ENCODE peak calls at places on chromosomes 7 and 10, in nine cellular contexts. One of them, this sample, is unnamed. For H3K9me3, the result is how much of the 10 kb centered on the place peaks cover.

GRCh38 chr7:84701524-84702306 is 485.1 kb downstream of the SEMA3D start:
- DNase-seq in right lobe of liver: no peak
- DNase-seq in CD4-positive, alpha-beta memory T cell: no peak
- DNase-seq in suprapubic skin: no peak
- DNase-seq in mesenchymal stem cell: peak
- DNase-seq in Peyer's patch: peak
- DNase-seq in lower lobe of right lung: no peak
- DNase-seq in endodermal cell: peak
- DNase-seq in colonic mucosa: peak
- DNase-seq in this sample: no peak

GRCh38 chr10:120436431-120437142 is 20.4 kb upstream of the PLPP4 start:
- DNase-seq in right lobe of liver: no peak
- DNase-seq in CD4-positive, alpha-beta memory T cell: no peak
- DNase-seq in suprapubic skin: no peak
- DNase-seq in mesenchymal stem cell: no peak
- DNase-seq in Peyer's patch: no peak
- DNase-seq in lower lobe of right lung: no peak
- DNase-seq in endodermal cell: no peak
- DNase-seq in colonic mucosa: no peak
- DNase-seq in this sample: no peak

GRCh38 chr10:120479506-120479905 is 22.5 kb downstream of the PLPP4 start:
- DNase-seq in right lobe of liver: no peak
- DNase-seq in CD4-positive, alpha-beta memory T cell: no peak
- DNase-seq in suprapubic skin: no peak
- DNase-seq in mesenchymal stem cell: no peak
- DNase-seq in Peyer's patch: no peak
- DNase-seq in lower lobe of right lung: no peak
- DNase-seq in endodermal cell: no peak
- DNase-seq in colonic mucosa: no peak
- DNase-seq in this sample: no peak

GRCh38 chr7:28096713-28097112 is 83.9 kb downstream of the JAZF1 start:
- DNase-seq in right lobe of liver: no peak
- DNase-seq in CD4-positive, alpha-beta memory T cell: peak
- DNase-seq in suprapubic skin: no peak
- DNase-seq in mesenchymal stem cell: peak
- DNase-seq in Peyer's patch: peak
- DNase-seq in lower lobe of right lung: no peak
- DNase-seq in endodermal cell: peak
- DNase-seq in colonic mucosa: peak
- DNase-seq in this sample: no peak

GRCh38 chr10:71597821-71598498 is 121.6 kb downstream of the C10orf105 start:
- DNase-seq in right lobe of liver: peak
- DNase-seq in CD4-positive, alpha-beta memory T cell: no peak
- DNase-seq in suprapubic skin: peak
- DNase-seq in mesenchymal stem cell: no peak
- DNase-seq in Peyer's patch: peak
- DNase-seq in lower lobe of right lung: peak
- DNase-seq in endodermal cell: no peak
- DNase-seq in colonic mucosa: peak
- DNase-seq in this sample: peak

GRCh38 chr7:17275749-17276671 is 22.4 kb upstream of the AHR start:
- DNase-seq in right lobe of liver: no peak
- DNase-seq in CD4-positive, alpha-beta memory T cell: no peak
- DNase-seq in suprapubic skin: no peak
- DNase-seq in mesenchymal stem cell: peak
- DNase-seq in Peyer's patch: no peak
- DNase-seq in lower lobe of right lung: no peak
- DNase-seq in endodermal cell: no peak
- DNase-seq in colonic mucosa: no peak
- DNase-seq in this sample: no peak

GRCh38 chr10:34626158-34626557 is 188.9 kb downstream of the PARD3 start:
- DNase-seq in right lobe of liver: no peak
- DNase-seq in CD4-positive, alpha-beta memory T cell: no peak
- DNase-seq in suprapubic skin: no peak
- DNase-seq in mesenchymal stem cell: no peak
- DNase-seq in Peyer's patch: no peak
- DNase-seq in lower lobe of right lung: no peak
- DNase-seq in endodermal cell: no peak
- DNase-seq in colonic mucosa: no peak
- DNase-seq in this sample: no peak

GRCh38 chr10:11018426-11018818 is 750 bp downstream of the CELF2 start:
- DNase-seq in right lobe of liver: no peak
- DNase-seq in CD4-positive, alpha-beta memory T cell: no peak
- DNase-seq in suprapubic skin: no peak
- DNase-seq in mesenchymal stem cell: no peak
- DNase-seq in Peyer's patch: no peak
- DNase-seq in lower lobe of right lung: peak
- DNase-seq in endodermal cell: peak
- DNase-seq in colonic mucosa: peak
- DNase-seq in this sample: peak

GRCh38 chr10:86290933-86291615 is 75.5 kb downstream of the GRID1 start:
- DNase-seq in right lobe of liver: no peak
- DNase-seq in CD4-positive, alpha-beta memory T cell: no peak
- DNase-seq in suprapubic skin: no peak
- DNase-seq in mesenchymal stem cell: no peak
- DNase-seq in Peyer's patch: peak
- DNase-seq in lower lobe of right lung: no peak
- DNase-seq in endodermal cell: peak
- DNase-seq in colonic mucosa: peak
- DNase-seq in this sample: no peak

GRCh38 chr10:32367793-32368453 is 21.0 kb upstream of the EPC1 start:
- DNase-seq in right lobe of liver: peak
- DNase-seq in CD4-positive, alpha-beta memory T cell: peak
- DNase-seq in suprapubic skin: peak
- DNase-seq in mesenchymal stem cell: peak
- DNase-seq in Peyer's patch: peak
- DNase-seq in lower lobe of right lung: no peak
- DNase-seq in endodermal cell: peak
- DNase-seq in colonic mucosa: peak
- DNase-seq in this sample: peak

GRCh38 chr10:11740907-11741306 is 1.3 kb upstream of the ECHDC3 start:
- DNase-seq in right lobe of liver: no peak
- DNase-seq in CD4-positive, alpha-beta memory T cell: no peak
- DNase-seq in suprapubic skin: no peak
- DNase-seq in mesenchymal stem cell: no peak
- DNase-seq in Peyer's patch: peak
- DNase-seq in lower lobe of right lung: no peak
- DNase-seq in endodermal cell: no peak
- DNase-seq in colonic mucosa: no peak
- DNase-seq in this sample: peak

GRCh38 chr10:79379512-79380124 is 32.3 kb downstream of the PPIF start:
- DNase-seq in right lobe of liver: no peak
- DNase-seq in CD4-positive, alpha-beta memory T cell: no peak
- DNase-seq in suprapubic skin: no peak
- DNase-seq in mesenchymal stem cell: no peak
- DNase-seq in Peyer's patch: peak
- DNase-seq in lower lobe of right lung: peak
- DNase-seq in endodermal cell: peak
- DNase-seq in colonic mucosa: peak
- DNase-seq in this sample: peak

GRCh38 chr10:79608505-79609375 is 2.0 kb upstream of the SFTPA1 start:
- DNase-seq in right lobe of liver: peak
- DNase-seq in CD4-positive, alpha-beta memory T cell: peak
- DNase-seq in suprapubic skin: no peak
- DNase-seq in mesenchymal stem cell: peak
- DNase-seq in Peyer's patch: no peak
- DNase-seq in lower lobe of right lung: no peak
- DNase-seq in endodermal cell: peak
- DNase-seq in colonic mucosa: peak
- DNase-seq in this sample: peak

GRCh38 chr10:125013529-125013872 is 71.6 kb downstream of the ZRANB1 start:
- DNase-seq in right lobe of liver: peak
- DNase-seq in CD4-positive, alpha-beta memory T cell: no peak
- DNase-seq in suprapubic skin: no peak
- DNase-seq in mesenchymal stem cell: no peak
- DNase-seq in Peyer's patch: no peak
- DNase-seq in lower lobe of right lung: no peak
- DNase-seq in endodermal cell: no peak
- DNase-seq in colonic mucosa: no peak
- DNase-seq in this sample: peak

GRCh38 chr7:42096262-42096661 is 140.7 kb downstream of the GLI3 start:
- DNase-seq in right lobe of liver: no peak
- DNase-seq in CD4-positive, alpha-beta memory T cell: no peak
- DNase-seq in suprapubic skin: no peak
- DNase-seq in mesenchymal stem cell: no peak
- DNase-seq in Peyer's patch: no peak
- DNase-seq in lower lobe of right lung: no peak
- DNase-seq in endodermal cell: no peak
- DNase-seq in colonic mucosa: no peak
- DNase-seq in this sample: no peak

GRCh38 chr7:155356323-155357105 is 58.8 kb downstream of the INSIG1 start:
- DNase-seq in right lobe of liver: no peak
- DNase-seq in CD4-positive, alpha-beta memory T cell: no peak
- DNase-seq in suprapubic skin: peak
- DNase-seq in mesenchymal stem cell: peak
- DNase-seq in Peyer's patch: no peak
- DNase-seq in lower lobe of right lung: peak
- DNase-seq in endodermal cell: peak
- DNase-seq in colonic mucosa: no peak
- DNase-seq in this sample: no peak

GRCh38 chr10:101545898-101546297 is 42.2 kb downstream of the POLL start:
- DNase-seq in right lobe of liver: no peak
- DNase-seq in CD4-positive, alpha-beta memory T cell: no peak
- DNase-seq in suprapubic skin: no peak
- DNase-seq in mesenchymal stem cell: no peak
- DNase-seq in Peyer's patch: no peak
- DNase-seq in lower lobe of right lung: no peak
- DNase-seq in endodermal cell: no peak
- DNase-seq in colonic mucosa: no peak
- DNase-seq in this sample: no peak

GRCh38 chr7:22549667-22550513 is 49.9 kb upstream of the STEAP1B start:
- DNase-seq in right lobe of liver: no peak
- DNase-seq in CD4-positive, alpha-beta memory T cell: peak
- DNase-seq in suprapubic skin: no peak
- DNase-seq in mesenchymal stem cell: peak
- DNase-seq in Peyer's patch: peak
- DNase-seq in lower lobe of right lung: no peak
- DNase-seq in endodermal cell: peak
- DNase-seq in colonic mucosa: no peak
- DNase-seq in this sample: no peak

GRCh38 chr10:103722632-103723031 is 132.7 kb downstream of the SH3PXD2A start:
- DNase-seq in right lobe of liver: no peak
- DNase-seq in CD4-positive, alpha-beta memory T cell: no peak
- DNase-seq in suprapubic skin: no peak
- DNase-seq in mesenchymal stem cell: no peak
- DNase-seq in Peyer's patch: no peak
- DNase-seq in lower lobe of right lung: no peak
- DNase-seq in endodermal cell: no peak
- DNase-seq in colonic mucosa: no peak
- DNase-seq in this sample: no peak
- H3K27ac ChIP-seq in right lobe of liver: no peak
- H3K27ac ChIP-seq in CD4-positive, alpha-beta memory T cell: no peak
- H3K27ac ChIP-seq in suprapubic skin: no peak
- H3K27ac ChIP-seq in mesenchymal stem cell: no peak
- H3K27ac ChIP-seq in Peyer's patch: no peak
- H3K27ac ChIP-seq in lower lobe of right lung: no peak
- H3K27ac ChIP-seq in endodermal cell: no peak
- H3K27ac ChIP-seq in colonic mucosa: no peak
- H3K27ac ChIP-seq in this sample: no peak

DNA sequence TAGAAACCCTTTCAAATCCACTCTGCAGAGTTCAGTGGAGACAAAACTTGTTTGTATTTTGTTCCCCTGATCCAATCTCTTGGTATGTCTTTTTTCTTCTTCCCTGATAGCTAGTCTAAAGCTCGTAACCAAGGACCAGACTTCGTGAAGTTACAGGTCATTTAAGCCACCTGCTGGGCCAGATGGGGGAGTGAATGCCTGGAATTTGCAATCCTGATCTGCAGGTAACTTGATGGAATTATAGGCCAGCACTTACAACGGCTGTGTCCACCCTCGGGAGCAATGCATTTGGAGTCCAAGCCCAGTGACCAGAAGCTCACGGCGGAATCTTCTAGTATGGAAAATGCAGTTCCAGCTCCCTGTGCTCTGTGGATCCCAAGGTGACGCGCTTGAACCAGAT is 566.9 kb downstream of the TCERG1L start:
- DNase-seq in right lobe of liver: no peak
- DNase-seq in CD4-positive, alpha-beta memory T cell: no peak
- DNase-seq in suprapubic skin: peak
- DNase-seq in mesenchymal stem cell: no peak
- DNase-seq in Peyer's patch: peak
- DNase-seq in lower lobe of right lung: no peak
- DNase-seq in endodermal cell: peak
- DNase-seq in colonic mucosa: no peak
- DNase-seq in this sample: no peak
- H3K9me3 ChIP-seq in right lobe of liver: under half
- H3K9me3 ChIP-seq in CD4-positive, alpha-beta memory T cell: under half
- H3K9me3 ChIP-seq in suprapubic skin: under half
- H3K9me3 ChIP-seq in mesenchymal stem cell: under half
- H3K9me3 ChIP-seq in Peyer's patch: under half
- H3K9me3 ChIP-seq in lower lobe of right lung: under half
- H3K9me3 ChIP-seq in endodermal cell: under half
- H3K9me3 ChIP-seq in colonic mucosa: under half
- H3K9me3 ChIP-seq in this sample: under half

DNA sequence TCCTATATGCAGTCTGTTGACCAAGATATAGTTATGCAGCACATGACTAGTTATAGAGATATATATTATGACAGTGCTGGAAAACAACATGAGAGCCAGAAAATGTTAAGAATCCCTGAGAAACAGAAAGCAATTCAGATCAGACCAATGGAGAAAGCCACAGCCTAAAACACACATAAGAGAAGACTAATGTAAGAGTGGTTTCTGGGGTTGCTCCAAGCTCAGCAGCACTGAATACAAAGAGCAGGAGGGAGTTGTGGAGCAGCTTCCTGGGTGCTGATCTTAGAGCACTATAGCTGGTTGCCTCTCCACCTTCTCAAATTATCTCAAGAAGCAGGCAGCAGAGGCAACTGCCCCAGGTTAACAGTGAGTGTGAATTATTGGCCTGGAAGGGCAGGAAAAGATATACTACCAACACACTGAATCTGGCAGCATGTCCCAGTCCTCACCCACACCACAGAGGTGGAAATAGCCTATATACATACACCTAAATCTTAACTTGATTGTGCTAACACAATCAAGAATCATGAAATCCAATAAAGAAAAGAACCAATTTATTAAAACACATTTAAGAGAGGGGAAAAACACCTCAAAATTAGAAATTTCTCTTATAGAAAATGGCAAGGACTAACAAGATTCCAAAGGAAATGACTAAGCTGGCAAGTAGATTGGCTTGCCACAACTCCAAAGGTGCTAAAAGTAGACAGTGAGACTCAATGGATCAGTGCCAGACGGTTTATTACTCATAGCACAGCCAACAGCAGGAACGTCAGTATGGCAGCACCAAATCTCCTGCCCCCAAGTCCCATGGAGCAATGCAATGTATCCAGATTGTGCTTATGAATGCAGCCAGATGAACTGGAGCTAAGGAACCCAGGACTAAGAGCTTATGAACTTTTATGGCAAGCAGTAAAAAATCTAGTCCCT is 5.1 kb downstream of the PTTG1IP2 start:
- DNase-seq in right lobe of liver: no peak
- DNase-seq in CD4-positive, alpha-beta memory T cell: no peak
- DNase-seq in suprapubic skin: no peak
- DNase-seq in mesenchymal stem cell: peak
- DNase-seq in Peyer's patch: no peak
- DNase-seq in lower lobe of right lung: no peak
- DNase-seq in endodermal cell: no peak
- DNase-seq in colonic mucosa: no peak
- DNase-seq in this sample: no peak
- H3K27ac ChIP-seq in right lobe of liver: no peak
- H3K27ac ChIP-seq in CD4-positive, alpha-beta memory T cell: no peak
- H3K27ac ChIP-seq in suprapubic skin: no peak
- H3K27ac ChIP-seq in mesenchymal stem cell: peak
- H3K27ac ChIP-seq in Peyer's patch: no peak
- H3K27ac ChIP-seq in lower lobe of right lung: no peak
- H3K27ac ChIP-seq in endodermal cell: no peak
- H3K27ac ChIP-seq in colonic mucosa: no peak
- H3K27ac ChIP-seq in this sample: no peak

GRCh38 chr10:131684976-131685375 is 215.8 kb upstream of the PPP2R2D start:
- DNase-seq in right lobe of liver: no peak
- DNase-seq in CD4-positive, alpha-beta memory T cell: no peak
- DNase-seq in suprapubic skin: no peak
- DNase-seq in mesenchymal stem cell: no peak
- DNase-seq in Peyer's patch: no peak
- DNase-seq in lower lobe of right lung: no peak
- DNase-seq in endodermal cell: no peak
- DNase-seq in colonic mucosa: no peak
- DNase-seq in this sample: no peak
- H3K9me3 ChIP-seq in right lobe of liver: under half
- H3K9me3 ChIP-seq in CD4-positive, alpha-beta memory T cell: under half
- H3K9me3 ChIP-seq in suprapubic skin: under half
- H3K9me3 ChIP-seq in mesenchymal stem cell: under half
- H3K9me3 ChIP-seq in Peyer's patch: under half
- H3K9me3 ChIP-seq in lower lobe of right lung: under half
- H3K9me3 ChIP-seq in endodermal cell: under half
- H3K9me3 ChIP-seq in colonic mucosa: under half
- H3K9me3 ChIP-seq in this sample: under half